ENCODE peak calls at places on chromosome 17, in ten cellular contexts. Y is stomach, L is sigmoid colon, Z is GM12878, Q is suprapubic skin, V is HepG2, P is esophagus muscularis mucosa, C is K562, R is H1, F is upper lobe of left lung. X is an unnamed sample.
A peak's percentile ranks its signal among the peaks of the same experiment; 100 is the strongest.

GRCh38 chr17:72884066-72884465 is 208.4 kb downstream of the SLC39A11 start:
- DNase-seq in Y (no peak), L (no peak), Z (no peak), Q (no peak), V (no peak), P (no peak), C (no peak), R (no peak), F (no peak), X (no peak)

GRCh38 chr17:9003355-9004131 is 17.8 kb upstream of the NTN1 start:
- DNase-seq in Y (no peak), L (no peak), Z (no peak), Q (no peak), V (no peak), P (no peak), C (no peak), R (no peak), F (no peak), X (no peak)

GRCh38 chr17:44311562-44312181 is 3.3 kb downstream of the RUNDC3A start:
- DNase-seq in Y (no peak), L (no peak), Z (no peak), Q (no peak), V (no peak), P (no peak), C (no peak), R (no peak), F (no peak), X (no peak)

GRCh38 chr17:3792481-3792880 is 8.5 kb downstream of the ITGAE start:
- DNase-seq in Y (peak; percentile 63), L (no peak), Z (no peak), Q (no peak), V (no peak), P (no peak), C (no peak), R (no peak), F (no peak), X (no peak)

GRCh38 chr17:61874075-61874474 is 10.7 kb upstream of the BRIP1 start:
- DNase-seq in Y (no peak), L (no peak), Z (no peak), Q (no peak), V (no peak), P (no peak), C (no peak), R (no peak), F (no peak), X (no peak)

GRCh38 chr17:59764292-59764741 is 56.9 kb downstream of the VMP1 start:
- DNase-seq in Y (no peak), L (no peak), Z (no peak), Q (no peak), V (no peak), P (no peak), C (no peak), R (no peak), F (no peak), X (no peak)

GRCh38 chr17:43720311-43721060 is 38.1 kb downstream of the SOST start:
- DNase-seq in Y (peak; percentile 78), L (peak; percentile 89), Z (no peak), Q (peak; percentile 92), V (peak; percentile 41), P (peak; percentile 95), C (peak; percentile 61), R (no peak), F (peak; percentile 82), X (peak; percentile 84)

GRCh38 chr17:76679242-76679641 is 31.5 kb downstream of the MXRA7 start:
- DNase-seq in Y (no peak), L (no peak), Z (no peak), Q (no peak), V (peak; percentile 72), P (no peak), C (no peak), R (no peak), F (no peak), X (no peak)

GRCh38 chr17:41906465-41907184 is 12.1 kb downstream of the ACLY start:
- DNase-seq in Y (no peak), L (no peak), Z (no peak), Q (no peak), V (no peak), P (no peak), C (no peak), R (no peak), F (no peak), X (no peak)

GRCh38 chr17:41905172-41905571 is 13.6 kb downstream of the ACLY start:
- DNase-seq in Y (no peak), L (no peak), Z (no peak), Q (no peak), V (no peak), P (no peak), C (no peak), R (no peak), F (no peak), X (no peak)

GRCh38 chr17:41909088-41909487 is 9.7 kb downstream of the ACLY start:
- DNase-seq in Y (no peak), L (no peak), Z (no peak), Q (no peak), V (no peak), P (no peak), C (no peak), R (no peak), F (no peak), X (no peak)

GRCh38 chr17:41907633-41908539 is 10.9 kb downstream of the ACLY start:
- DNase-seq in Y (no peak), L (no peak), Z (no peak), Q (no peak), V (peak; percentile 97), P (no peak), C (no peak), R (no peak), F (no peak), X (peak; percentile 18)

DNA sequence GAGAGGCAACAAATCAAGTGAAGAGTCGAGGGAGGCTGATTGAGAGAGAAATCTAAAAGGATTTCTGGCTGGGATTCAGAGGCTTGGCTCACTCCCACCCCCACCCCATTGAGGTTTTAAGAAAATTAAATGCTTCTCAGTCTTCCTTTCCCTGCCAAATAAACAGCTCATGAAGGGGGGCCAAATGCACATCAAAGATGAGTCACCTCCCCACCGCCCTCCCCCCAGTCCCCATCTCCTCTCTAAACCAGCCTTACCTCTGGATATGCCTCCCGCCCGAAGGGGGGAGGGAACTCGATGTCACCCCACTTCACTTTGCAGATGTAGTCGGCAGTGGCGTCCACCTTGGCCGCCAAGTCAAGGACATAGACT is 11.6 kb downstream of the ACLY start:
- DNase-seq in Y (no peak), L (no peak), Z (no peak), Q (no peak), V (no peak), P (no peak), C (no peak), R (no peak), F (no peak), X (no peak)
- TF ChIP-seq EP300 in Y (no peak), L (no peak), Z (no peak), Q (no peak), V (no peak), P (no peak), C (no peak), R (no peak), F (no peak), X (no peak)

GRCh38 chr17:79835953-79836951 is 3.0 kb downstream of the CBX4 start:
- DNase-seq in Y (peak; percentile 90), L (no peak), Z (no peak), Q (no peak), V (no peak), P (no peak), C (peak; percentile 47), R (peak; percentile 92), F (peak; percentile 90), X (peak; percentile 87)

GRCh38 chr17:79835470-79835899 is 3.8 kb downstream of the CBX4 start:
- DNase-seq in Y (no peak), L (no peak), Z (no peak), Q (no peak), V (no peak), P (no peak), C (peak; percentile 43), R (no peak), F (no peak), X (no peak)

GRCh38 chr17:79833744-79834574 is 5.3 kb downstream of the CBX4 start:
- DNase-seq in Y (no peak), L (no peak), Z (no peak), Q (no peak), V (no peak), P (no peak), C (peak; percentile 47), R (no peak), F (no peak), X (no peak)

GRCh38 chr17:79833110-79833450 is 6.2 kb downstream of the CBX4 start:
- DNase-seq in Y (no peak), L (no peak), Z (no peak), Q (no peak), V (no peak), P (no peak), C (no peak), R (no peak), F (no peak), X (no peak)

DNA sequence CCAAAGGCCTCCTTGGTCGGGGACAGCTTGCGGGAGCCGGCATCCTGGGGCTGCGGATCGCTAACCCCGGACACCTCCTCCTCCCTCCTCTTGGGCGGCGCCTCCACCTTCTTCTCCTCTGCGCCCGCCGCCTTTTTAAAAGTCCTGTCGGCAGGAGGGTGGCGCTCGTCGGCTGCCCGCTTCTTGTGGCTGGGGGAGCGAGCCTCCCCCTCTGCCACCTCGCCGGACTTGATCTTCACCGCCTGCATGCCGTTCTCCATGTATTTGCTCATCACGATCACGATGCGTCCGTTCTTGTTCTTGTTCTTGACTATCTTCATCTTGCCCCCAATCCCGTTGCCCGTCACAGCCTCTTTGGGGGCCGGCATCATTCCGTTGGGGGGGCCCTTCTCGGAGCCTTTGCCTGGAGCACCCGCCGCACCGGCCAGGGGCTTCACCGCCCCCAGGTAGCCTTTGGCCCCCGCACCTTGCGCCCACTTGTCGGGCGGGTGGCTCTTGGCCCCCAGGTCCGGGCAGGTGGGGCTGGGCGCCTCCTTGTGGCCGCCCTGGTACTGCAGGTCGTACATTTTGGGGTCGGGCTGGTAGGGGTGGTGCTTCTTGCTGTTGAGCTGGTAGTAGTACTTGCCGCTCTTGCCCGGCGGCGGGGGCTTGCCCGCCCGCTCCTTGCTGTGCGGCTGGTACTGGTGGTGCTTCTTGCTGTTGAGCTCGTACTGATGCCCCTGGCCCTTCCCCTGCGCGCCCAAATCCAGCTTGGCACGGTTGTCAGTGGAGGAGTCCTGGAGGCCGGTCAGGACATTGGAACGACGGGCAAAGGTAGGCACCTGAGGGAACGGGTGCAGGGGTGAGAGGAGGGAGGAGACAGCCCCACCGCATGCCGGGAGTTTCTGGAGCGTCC is 4.4 kb downstream of the CBX4 start:
- DNase-seq in Y (no peak), L (no peak), Z (no peak), Q (no peak), V (no peak), P (no peak), C (no peak), R (no peak), F (no peak), X (no peak)
- TF ChIP-seq POLR2AphosphoS5 in Y (no peak), L (no peak), Z (peak; percentile 32), Q (no peak), V (no peak), P (no peak), C (peak; percentile 41), R (no peak), F (no peak), X (no peak)

GRCh38 chr17:79026345-79027273 is 2.6 kb downstream of the C1QTNF1 start:
- DNase-seq in Y (peak; percentile 24), L (peak; percentile 70), Z (no peak), Q (peak; percentile 82), V (peak; percentile 99), P (no peak), C (no peak), R (no peak), F (peak; percentile 35), X (peak; percentile 56)

GRCh38 chr17:79027925-79028491 is 4.0 kb downstream of the C1QTNF1 start:
- DNase-seq in Y (no peak), L (peak; percentile 71), Z (no peak), Q (peak; percentile 71), V (no peak), P (no peak), C (no peak), R (no peak), F (peak; percentile 19), X (no peak)

GRCh38 chr17:79029327-79030009 is 5.5 kb downstream of the C1QTNF1 start:
- DNase-seq in Y (no peak), L (peak; percentile 50), Z (no peak), Q (no peak), V (no peak), P (no peak), C (no peak), R (no peak), F (no peak), X (no peak)

GRCh38 chr17:79028496-79029326 is 4.7 kb downstream of the C1QTNF1 start:
- DNase-seq in Y (no peak), L (peak; percentile 59), Z (no peak), Q (no peak), V (peak; percentile 39), P (no peak), C (no peak), R (no peak), F (no peak), X (no peak)

GRCh38 chr17:79027274-79027924 is 3.4 kb downstream of the C1QTNF1 start:
- DNase-seq in Y (no peak), L (peak; percentile 69), Z (no peak), Q (peak; percentile 74), V (peak; percentile 94), P (no peak), C (peak; percentile 43), R (no peak), F (peak; percentile 22), X (no peak)
- TF ChIP-seq POLR2A in Y (no peak), L (no peak), Z (no peak), Q (no peak), V (peak; percentile 82), P (no peak), C (no peak), R (no peak), F (no peak), X (no peak)

DNA sequence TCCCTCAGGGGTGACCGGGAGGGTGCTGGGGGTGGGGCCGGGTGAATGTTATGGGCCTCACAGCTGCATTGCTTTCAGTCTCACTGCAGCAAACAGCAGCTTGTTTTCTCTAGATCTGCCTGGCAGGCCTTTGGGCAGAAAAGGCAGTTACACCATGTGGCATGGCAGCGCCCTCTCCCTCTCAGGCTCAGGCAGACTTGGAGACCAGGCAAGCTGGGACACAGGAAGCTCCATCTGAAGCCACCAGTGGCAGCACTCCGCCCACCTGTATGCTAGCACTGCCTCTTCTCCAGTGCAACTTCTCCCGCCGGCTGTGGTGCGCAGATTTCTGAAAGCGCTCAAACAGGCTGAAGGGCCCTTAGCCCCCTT is 66.4 kb downstream of the MPRIP start:
- DNase-seq in Y (peak; percentile 57), L (no peak), Z (no peak), Q (no peak), V (no peak), P (no peak), C (no peak), R (no peak), F (peak; percentile 85), X (peak; percentile 58)
- TF ChIP-seq EP300 in Y (no peak), L (no peak), Z (no peak), Q (no peak), V (no peak), P (no peak), C (no peak), R (no peak), F (no peak), X (no peak)

X was measured in transverse colon.